ENCODE peak calls at places on chromosome 21, in four cellular contexts. S is GM10248, F is colonic mucosa, R is Calu3. A is an unnamed sample.

GRCh38 chr21:43609501-43610340 is 49.6 kb downstream of the HSF2BP start:
- DNase-seq in S (no peak), F (peak), R (peak), A (peak)

GRCh38 chr21:17859661-17860060 is 40.5 kb upstream of the C21orf91 start:
- DNase-seq in S (no peak), F (no peak), R (no peak), A (no peak)

GRCh38 chr21:33268736-33269441 is 2.7 kb downstream of the IL10RB start:
- DNase-seq in S (peak), F (peak), R (peak), A (peak)

GRCh38 chr21:46325073-46325912 is 1.3 kb downstream of the PCNT start:
- DNase-seq in S (peak), F (peak), R (peak), A (peak)

GRCh38 chr21:37873655-37874054 is 42.6 kb downstream of the KCNJ6 start:
- DNase-seq in S (no peak), F (no peak), R (no peak), A (no peak)

GRCh38 chr21:36545776-36546511 is 66.0 kb upstream of the CLDN14 start:
- DNase-seq in S (no peak), F (no peak), R (no peak), A (no peak)

GRCh38 chr21:16563795-16564194 is 834.0 kb downstream of the USP25 start:
- DNase-seq in S (no peak), F (no peak), R (peak), A (peak)

GRCh38 chr21:41726970-41727783 is 39.7 kb downstream of the RIPK4 start:
- DNase-seq in S (no peak), F (no peak), R (peak), A (peak)

GRCh38 chr21:25186278-25186677 is 421.0 kb downstream of the MRPL39 start:
- DNase-seq in S (no peak), F (no peak), R (no peak), A (no peak)

A was measured in HepG2.